ENCODE peak calls at places on chromosome 1, in five cellular contexts. A, R, Z, L and D are unnamed samples.

GRCh38 chr1:33410091-33410701 is 20.7 kb downstream of the PHC2 start:
- DNase-seq in A (peak), R (no peak), Z (peak), L (peak), D (no peak)

GRCh38 chr1:149849947-149850360 is 49.4 kb upstream of the BOLA1 start:
- DNase-seq in A (no peak), R (no peak), Z (no peak), L (peak), D (no peak)

GRCh38 chr1:235563513-235563912 is 59.3 kb upstream of the B3GALNT2 start:
- DNase-seq in A (no peak), R (no peak), Z (no peak), L (no peak), D (no peak)

GRCh38 chr1:38029081-38029681 is 16.6 kb downstream of the UTP11 start:
- DNase-seq in A (no peak), R (no peak), Z (peak), L (no peak), D (no peak)

GRCh38 chr1:11320153-11320936 is 47.3 kb downstream of the UBIAD1 start:
- DNase-seq in A (no peak), R (peak), Z (no peak), L (peak), D (no peak)

GRCh38 chr1:44485933-44486475 is 80.9 kb downstream of the RNF220 start:
- DNase-seq in A (no peak), R (no peak), Z (no peak), L (no peak), D (no peak)

GRCh38 chr1:180916771-180917170 is 4.1 kb downstream of the KIAA1614 start:
- DNase-seq in A (no peak), R (no peak), Z (no peak), L (no peak), D (no peak)

GRCh38 chr1:110647254-110647891 is 27.4 kb downstream of the KCNA3 start:
- DNase-seq in A (no peak), R (no peak), Z (peak), L (no peak), D (peak)

GRCh38 chr1:53319296-53320101 is 8.4 kb downstream of the LRP8 start:
- DNase-seq in A (no peak), R (no peak), Z (no peak), L (no peak), D (no peak)

GRCh38 chr1:207811319-207811718 is 59.5 kb downstream of the CD46 start:
- DNase-seq in A (no peak), R (no peak), Z (no peak), L (no peak), D (no peak)

GRCh38 chr1:207825296-207825695 is 73.4 kb downstream of the CD46 start:
- DNase-seq in A (no peak), R (no peak), Z (no peak), L (no peak), D (no peak)

GRCh38 chr1:157540852-157541251 is 11.5 kb downstream of the FCRL5 start:
- DNase-seq in A (no peak), R (no peak), Z (no peak), L (no peak), D (no peak)